ENCODE peak calls at places on chromosome 2, in ten cellular contexts. J is uterus, L is left lung, Y is prostate gland, F is transverse colon, Q is IMR-90, V is left ventricle myocardium inferior, O is GM23338, S is sigmoid colon, T is mesenchymal stem cell. N is an unnamed sample.

GRCh38 chr2:64646007-64646880 is 7.5 kb downstream of the SERTAD2 start:
- DNase-seq in J (peak; percentile 85), L (peak; percentile 95), Y (peak; percentile 85), F (peak; percentile 92), Q (peak; percentile 69), V (peak; percentile 89), O (peak; percentile 87), S (peak; percentile 89), T (peak; percentile 75), N (no peak)

GRCh38 chr2:55595536-55595935 is 21.9 kb downstream of the PPP4R3B start:
- DNase-seq in J (no peak), L (no peak), Y (no peak), F (no peak), Q (no peak), V (no peak), O (no peak), S (no peak), T (peak; percentile 18), N (no peak)

GRCh38 chr2:26626606-26627005 is 14.6 kb downstream of the CIB4 start:
- DNase-seq in J (no peak), L (no peak), Y (no peak), F (no peak), Q (no peak), V (no peak), O (no peak), S (peak; percentile 22), T (no peak), N (no peak)

GRCh38 chr2:82675186-82675585 is 1783.9 kb downstream of the SUCLG1 start:
- DNase-seq in J (no peak), L (no peak), Y (no peak), F (no peak), Q (no peak), V (no peak), O (no peak), S (no peak), T (peak; percentile 7), N (no peak)

GRCh38 chr2:43311276-43311675 is 84.9 kb upstream of the ZFP36L2 start:
- DNase-seq in J (no peak), L (no peak), Y (peak; percentile 53), F (no peak), Q (peak; percentile 81), V (no peak), O (no peak), S (no peak), T (no peak), N (no peak)

GRCh38 chr2:228875152-228875875 is 395.8 kb downstream of the PID1 start:
- DNase-seq in J (no peak), L (no peak), Y (no peak), F (no peak), Q (no peak), V (no peak), O (no peak), S (no peak), T (no peak), N (no peak)

GRCh38 chr2:234678721-234679120 is 181.8 kb upstream of the ARL4C start:
- DNase-seq in J (no peak), L (no peak), Y (no peak), F (no peak), Q (peak; percentile 67), V (no peak), O (no peak), S (no peak), T (peak; percentile 50), N (no peak)

GRCh38 chr2:178825183-178825582 is 18.0 kb upstream of the TTN start:
- DNase-seq in J (no peak), L (no peak), Y (no peak), F (no peak), Q (peak; percentile 58), V (no peak), O (no peak), S (no peak), T (no peak), N (no peak)

GRCh38 chr2:172021074-172021931 is 21.6 kb downstream of the METAP1D start:
- DNase-seq in J (no peak), L (no peak), Y (no peak), F (no peak), Q (peak; percentile 16), V (no peak), O (peak; percentile 39), S (no peak), T (peak; percentile 18), N (no peak)

GRCh38 chr2:172021955-172022354 is 22.2 kb downstream of the METAP1D start:
- DNase-seq in J (no peak), L (no peak), Y (no peak), F (no peak), Q (peak; percentile 37), V (no peak), O (peak; percentile 37), S (no peak), T (peak; percentile 59), N (no peak)
- H3K4me3 ChIP-seq in J (no peak overlapping the region), L (no peak overlapping the region), Y (no peak overlapping the region), F (no peak overlapping the region), Q (no peak overlapping the region), V (peak overlapping the region; percentile 28), O (peak overlapping the region; percentile 5), S (no peak overlapping the region), T (no peak overlapping the region), N (no peak overlapping the region)

GRCh38 chr2:10439185-10439879 is 8.8 kb downstream of the ODC1 start:
- DNase-seq in J (no peak), L (peak; percentile 10), Y (no peak), F (no peak), Q (no peak), V (no peak), O (no peak), S (no peak), T (no peak), N (no peak)

GRCh38 chr2:10444463-10444862 is 3.7 kb downstream of the ODC1 start:
- DNase-seq in J (no peak), L (no peak), Y (no peak), F (no peak), Q (peak; percentile 14), V (no peak), O (no peak), S (no peak), T (no peak), N (no peak)

GRCh38 chr2:10440736-10441135 is 7.4 kb downstream of the ODC1 start:
- DNase-seq in J (no peak), L (peak; percentile 6), Y (no peak), F (no peak), Q (no peak), V (no peak), O (no peak), S (no peak), T (no peak), N (no peak)

GRCh38 chr2:10439971-10440370 is 8.2 kb downstream of the ODC1 start:
- DNase-seq in J (no peak), L (peak; percentile 45), Y (no peak), F (no peak), Q (no peak), V (no peak), O (no peak), S (no peak), T (no peak), N (no peak)

GRCh38 chr2:10441966-10442365 is 6.2 kb downstream of the ODC1 start:
- DNase-seq in J (no peak), L (no peak), Y (no peak), F (no peak), Q (no peak), V (no peak), O (no peak), S (no peak), T (no peak), N (no peak)
- H3K36me3 ChIP-seq in J (no peaks in the 10 kb centered on the region), L (peaks cover 61% of the 10 kb centered on the region), Y (no peaks in the 10 kb centered on the region), F (peaks cover 38% of the 10 kb centered on the region), Q (peaks cover 35% of the 10 kb centered on the region), V (peaks cover 52% of the 10 kb centered on the region), O (peaks cover 16% of the 10 kb centered on the region), S (peaks cover 44% of the 10 kb centered on the region), T (peaks cover 55% of the 10 kb centered on the region), N (peaks cover 66% of the 10 kb centered on the region)

DNA sequence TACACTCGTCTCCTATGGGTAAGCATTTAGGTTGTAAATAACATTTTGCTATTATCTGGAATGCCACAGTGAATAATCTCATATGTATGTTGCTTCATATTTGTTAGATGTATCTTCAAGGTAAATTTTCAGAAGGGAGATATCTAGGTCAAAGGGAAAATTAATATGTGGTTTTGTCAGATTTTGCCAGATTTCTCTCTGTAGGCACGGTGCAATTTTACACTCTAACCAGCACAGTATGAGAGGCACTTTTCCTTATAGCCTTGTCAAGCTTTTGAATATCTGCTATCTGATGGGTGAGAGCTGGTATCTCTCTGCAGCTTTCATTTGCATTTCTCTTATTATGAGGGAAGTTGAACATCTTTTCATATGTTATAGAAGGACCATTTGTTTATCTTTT is 175.7 kb upstream of the PGAP1 start:
- DNase-seq in J (no peak), L (no peak), Y (no peak), F (no peak), Q (no peak), V (no peak), O (no peak), S (no peak), T (no peak), N (no peak)
- H3K27ac ChIP-seq in J (no peak overlapping the region), L (no peak overlapping the region), Y (no peak overlapping the region), F (no peak overlapping the region), Q (no peak overlapping the region), V (no peak overlapping the region), O (no peak overlapping the region), S (no peak overlapping the region), T (no peak overlapping the region), N (no peak overlapping the region)

GRCh38 chr2:232891621-232892071 is 21.6 kb downstream of the SNORC start:
- DNase-seq in J (no peak), L (peak; percentile 25), Y (no peak), F (no peak), Q (peak; percentile 72), V (no peak), O (no peak), S (no peak), T (no peak), N (no peak)

GRCh38 chr2:232892221-232892620 is 22.2 kb downstream of the SNORC start:
- DNase-seq in J (no peak), L (peak; percentile 25), Y (no peak), F (no peak), Q (no peak), V (no peak), O (no peak), S (no peak), T (no peak), N (no peak)

GRCh38 chr2:232890536-232890895 is 20.5 kb downstream of the SNORC start:
- DNase-seq in J (no peak), L (peak; percentile 55), Y (no peak), F (no peak), Q (no peak), V (peak; percentile 11), O (no peak), S (no peak), T (no peak), N (no peak)

GRCh38 chr2:232889876-232890401 is 19.9 kb downstream of the SNORC start:
- DNase-seq in J (no peak), L (peak; percentile 35), Y (no peak), F (no peak), Q (no peak), V (peak; percentile 9), O (no peak), S (no peak), T (no peak), N (no peak)

DNA sequence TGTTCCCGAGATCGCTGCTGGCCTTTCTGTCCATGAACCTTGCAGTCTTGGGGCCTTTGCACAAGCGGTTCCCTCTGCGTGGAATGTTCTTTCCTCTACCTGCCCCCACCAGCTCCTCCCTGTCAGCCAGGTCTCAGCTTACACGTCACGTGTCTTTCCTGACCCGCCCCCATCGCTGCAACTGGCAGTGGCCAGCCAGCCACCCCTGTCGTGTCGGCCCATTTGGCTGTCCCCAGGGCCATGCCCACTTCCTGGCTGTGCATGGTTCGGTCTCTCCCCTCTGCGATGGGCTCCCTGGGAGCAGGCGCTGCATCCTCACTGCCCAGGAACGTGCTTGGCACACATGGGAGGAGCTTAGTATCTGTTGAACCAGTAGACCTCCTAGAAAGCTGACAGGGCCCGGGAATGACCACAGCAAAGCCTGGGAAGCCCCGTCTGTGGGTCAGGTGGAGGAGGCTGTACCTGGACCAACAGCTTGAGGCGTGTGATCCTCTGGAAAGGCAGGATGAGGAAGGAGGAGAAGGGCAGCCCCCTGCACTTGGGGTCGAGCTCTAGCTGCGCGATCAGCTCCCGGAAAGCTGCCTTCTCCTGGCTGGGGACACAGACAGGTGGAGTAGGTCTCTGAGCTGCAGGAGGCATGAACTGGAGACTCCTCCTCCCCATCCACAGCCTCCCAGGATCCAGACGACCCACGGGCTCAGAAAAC is 21.0 kb downstream of the SNORC start:
- DNase-seq in J (no peak), L (peak; percentile 79), Y (peak; percentile 78), F (no peak), Q (peak; percentile 27), V (peak; percentile 12), O (peak; percentile 83), S (no peak), T (no peak), N (peak; percentile 73)
- H3K4me3 ChIP-seq in J (no peak overlapping the region), L (no peak overlapping the region), Y (peak overlapping the region; percentile 8), F (no peak overlapping the region), Q (no peak overlapping the region), V (peak overlapping the region; percentile 32), O (peak overlapping the region; percentile 7), S (no peak overlapping the region), T (no peak overlapping the region), N (no peak overlapping the region)